ENCODE peak calls at places on chromosome 18, in five cellular contexts. H is HepG2, W is tibial nerve, T is SK-N-SH, Z is ovary. Y is an unnamed sample.

GRCh38 chr18:73340135-73340934 is 472.5 kb upstream of the NETO1 start:
- DNase-seq in W (no peak), Z (no peak), H (peak), T (no peak), Y (no peak)

GRCh38 chr18:23284629-23285028 is 149.3 kb downstream of the CABLES1 start:
- DNase-seq in W (no peak), Z (no peak), H (no peak), T (no peak), Y (no peak)

GRCh38 chr18:56952026-56952425 is 194.9 kb upstream of the BOD1L2 start:
- DNase-seq in W (no peak), H (no peak), Z (no peak), T (no peak), Y (no peak)

GRCh38 chr18:54173250-54173649 is 51.2 kb downstream of the MBD2 start:
- DNase-seq in Z (no peak), T (no peak), W (no peak), H (no peak), Y (no peak)

GRCh38 chr18:53534695-53535094 is 689.8 kb downstream of the MBD2 start:
- DNase-seq in T (no peak), W (peak), Z (peak), H (no peak), Y (no peak)

GRCh38 chr18:47036298-47036874 is 965 bp upstream of the ELOA2 start:
- DNase-seq in H (peak), W (no peak), Z (no peak), T (peak), Y (no peak)

GRCh38 chr18:34098109-34098508 is 126.6 kb downstream of the NOL4 start:
- DNase-seq in W (no peak), T (no peak), Z (no peak), H (no peak), Y (no peak)

GRCh38 chr18:3411854-3412268 is 38.1 kb upstream of the TGIF1 start:
- DNase-seq in W (no peak), Z (peak), T (no peak), H (no peak), Y (peak)

GRCh38 chr18:46953195-46953594 is 35.8 kb downstream of the KATNAL2 start:
- DNase-seq in W (no peak), Z (no peak), T (no peak), H (no peak), Y (no peak)

GRCh38 chr18:23824704-23825103 is 135.5 kb downstream of the LAMA3 start:
- DNase-seq in Z (no peak), W (no peak), T (no peak), H (no peak), Y (no peak)

DNA sequence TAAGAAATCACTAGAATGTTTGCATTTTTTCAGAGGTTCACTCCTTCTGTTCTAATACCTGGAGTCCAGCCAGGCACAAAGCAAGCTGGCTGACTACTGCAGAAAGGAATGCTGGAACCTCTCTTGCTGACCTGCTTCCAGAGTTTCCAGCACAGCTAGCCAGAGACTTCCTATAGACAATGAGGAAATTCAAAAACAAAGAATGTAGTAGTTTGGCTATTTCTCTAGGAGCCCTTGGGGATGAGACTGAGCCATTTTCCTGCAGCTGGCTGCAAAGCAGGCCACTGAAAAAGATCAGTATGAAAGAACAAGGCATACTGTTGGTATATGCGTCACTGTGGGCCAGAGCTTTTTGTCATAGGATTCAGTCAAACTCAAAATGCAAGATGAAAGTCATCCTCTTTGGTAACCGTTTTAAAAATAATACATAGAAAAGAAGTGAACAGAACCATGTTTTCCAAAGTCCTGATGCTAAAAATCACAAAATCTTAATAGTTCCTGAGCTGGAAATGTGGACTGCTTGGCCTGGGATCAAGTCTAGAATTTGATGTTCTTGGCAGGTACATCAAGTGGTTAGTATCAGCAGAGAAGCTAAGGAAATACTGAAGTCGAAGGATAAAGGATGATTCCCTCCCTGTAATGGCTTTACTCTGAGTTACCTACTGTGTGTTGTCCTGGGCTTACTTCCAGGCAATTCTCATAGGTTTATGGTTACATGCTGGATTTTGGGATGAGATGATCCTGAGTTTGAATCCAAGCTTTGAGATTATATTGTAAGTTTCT is 9.0 kb upstream of the DSEL start:
- DNase-seq in T (no peak), Z (peak), W (peak), H (peak), Y (peak)
- H3K27ac ChIP-seq in T (peak), Z (no peak), W (no peak), H (no peak), Y (peak)

DNA sequence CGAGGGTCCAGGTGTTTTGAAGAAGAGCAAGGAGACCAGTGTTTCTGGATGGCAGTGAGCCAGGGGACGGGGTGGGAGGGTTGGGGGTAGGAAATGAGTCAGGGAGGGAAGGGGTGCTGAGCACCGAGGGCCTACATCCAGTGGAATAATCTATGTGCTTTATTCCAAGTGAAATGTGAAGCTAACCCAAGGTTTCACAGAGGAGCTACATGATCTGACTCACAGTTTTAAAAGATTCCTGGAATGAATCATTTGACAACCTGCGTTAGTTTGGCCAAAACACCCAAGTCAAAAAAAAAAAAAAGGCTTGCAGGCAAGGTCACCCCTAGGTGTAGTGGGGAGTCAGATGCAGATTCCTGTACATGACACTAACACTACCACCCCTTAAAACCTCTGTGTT is 419.7 kb upstream of the MEX3C start:
- DNase-seq in W (no peak), Z (no peak), H (no peak), T (no peak), Y (no peak)
- TF ChIP-seq EP300 in W (no peak), Z (no peak), H (no peak), T (no peak), Y (no peak)

GRCh38 chr18:6729247-6730091 is at the start of gene ARHGAP28:
- DNase-seq in W (peak), H (no peak), T (peak), Z (peak), Y (peak)
- TF ChIP-seq CTCF in W (peak), H (peak), T (peak), Z (peak), Y (no peak)

GRCh38 chr18:43744960-43745740 is 467.9 kb upstream of the SYT4 start:
- DNase-seq in T (no peak), W (no peak), H (no peak), Z (no peak), Y (no peak)
- H3K27ac ChIP-seq in T (no peak), W (no peak), H (no peak), Z (no peak), Y (no peak)

DNA sequence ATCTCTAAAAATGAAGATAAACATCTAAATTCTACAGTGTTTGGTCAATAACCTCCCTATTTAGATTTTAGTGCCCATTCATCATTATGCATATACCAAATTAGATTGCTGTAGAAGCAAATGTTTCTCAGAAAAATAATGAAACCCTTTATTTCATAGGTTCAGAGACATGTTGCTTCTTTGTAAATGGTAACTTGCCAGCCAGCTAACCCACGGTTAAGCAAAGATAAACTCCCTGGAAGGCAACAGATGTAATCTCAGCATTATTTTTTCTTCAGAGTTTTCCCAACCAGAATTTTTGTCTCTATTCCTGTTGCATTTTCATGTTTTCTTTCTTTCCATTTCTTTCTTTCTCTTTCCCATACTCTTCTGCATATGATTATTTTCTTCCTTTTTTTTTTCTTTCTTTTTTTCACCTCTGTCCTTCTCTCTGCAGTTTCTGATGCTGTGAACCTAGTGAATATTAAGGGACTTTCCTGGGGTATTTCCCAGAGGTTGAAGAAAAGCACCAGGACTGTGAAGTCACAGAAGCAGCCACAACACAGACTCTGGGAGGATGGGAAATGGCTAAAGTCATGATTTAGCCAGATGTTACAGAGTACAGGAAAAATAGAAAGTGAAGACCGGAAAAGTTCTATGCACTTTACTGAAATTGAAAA is 50.0 kb upstream of the DSG1 start:
- DNase-seq in T (no peak), W (no peak), H (no peak), Z (no peak), Y (no peak)
- TF ChIP-seq EP300 in T (no peak), W (no peak), H (no peak), Z (no peak), Y (no peak)

GRCh38 chr18:62865498-62865897 is 150.2 kb downstream of the PHLPP1 start:
- DNase-seq in Z (no peak), H (no peak), T (no peak), W (no peak), Y (no peak)
- TF ChIP-seq CTCF in Z (no peak), H (no peak), T (no peak), W (no peak), Y (no peak)